ENCODE peak calls at places on chromosome 20, in four cellular contexts. One of them, this sample, is unnamed.

GRCh38 chr20:51272392-51272791 is 249.5 kb upstream of the KCNG1 start:
- DNase-seq in nephron progenitor cell: no peak
- DNase-seq in ecto neural progenitor cell: no peak
- DNase-seq in HTR-8/SVneo: no peak
- DNase-seq in this sample: no peak

GRCh38 chr20:12012241-12013222 is 94.8 kb downstream of the BTBD3 start:
- DNase-seq in nephron progenitor cell: peak; percentile 24
- DNase-seq in ecto neural progenitor cell: peak; percentile 53
- DNase-seq in HTR-8/SVneo: peak; percentile 56
- DNase-seq in this sample: peak; percentile 36

GRCh38 chr20:22690616-22691179 is 106.3 kb upstream of the FOXA2 start:
- DNase-seq in nephron progenitor cell: no peak
- DNase-seq in ecto neural progenitor cell: no peak
- DNase-seq in HTR-8/SVneo: no peak
- DNase-seq in this sample: no peak

GRCh38 chr20:57659789-57660509 is 39.7 kb upstream of the ZBP1 start:
- DNase-seq in nephron progenitor cell: no peak
- DNase-seq in ecto neural progenitor cell: no peak
- DNase-seq in HTR-8/SVneo: no peak
- DNase-seq in this sample: no peak

GRCh38 chr20:58421497-58421850 is 32.4 kb downstream of the VAPB start:
- DNase-seq in nephron progenitor cell: no peak
- DNase-seq in ecto neural progenitor cell: no peak
- DNase-seq in HTR-8/SVneo: no peak
- DNase-seq in this sample: no peak

GRCh38 chr20:1941226-1941625 is 46.0 kb downstream of the SIRPA start:
- DNase-seq in nephron progenitor cell: no peak
- DNase-seq in ecto neural progenitor cell: no peak
- DNase-seq in HTR-8/SVneo: no peak
- DNase-seq in this sample: no peak

GRCh38 chr20:62011938-62012534 is 53.6 kb downstream of the TAF4 start:
- DNase-seq in nephron progenitor cell: no peak
- DNase-seq in ecto neural progenitor cell: no peak
- DNase-seq in HTR-8/SVneo: no peak
- DNase-seq in this sample: no peak

GRCh38 chr20:21559305-21559704 is 45.4 kb upstream of the NKX2-2 start:
- DNase-seq in nephron progenitor cell: no peak
- DNase-seq in ecto neural progenitor cell: no peak
- DNase-seq in HTR-8/SVneo: no peak
- DNase-seq in this sample: no peak

GRCh38 chr20:33482581-33482980 is 7.3 kb upstream of the CBFA2T2 start:
- DNase-seq in nephron progenitor cell: no peak
- DNase-seq in ecto neural progenitor cell: no peak
- DNase-seq in HTR-8/SVneo: no peak
- DNase-seq in this sample: no peak

GRCh38 chr20:37789408-37789807 is 95.6 kb downstream of the CTNNBL1 start:
- DNase-seq in nephron progenitor cell: no peak
- DNase-seq in ecto neural progenitor cell: no peak
- DNase-seq in HTR-8/SVneo: no peak
- DNase-seq in this sample: no peak

GRCh38 chr20:45432294-45432693 is 16.4 kb downstream of the PIGT start:
- DNase-seq in nephron progenitor cell: no peak
- DNase-seq in ecto neural progenitor cell: no peak
- DNase-seq in HTR-8/SVneo: no peak
- DNase-seq in this sample: no peak

GRCh38 chr20:17558154-17558940 is 11.5 kb upstream of the DSTN start:
- DNase-seq in nephron progenitor cell: no peak
- DNase-seq in ecto neural progenitor cell: no peak
- DNase-seq in HTR-8/SVneo: peak; percentile 79
- DNase-seq in this sample: peak; percentile 43

GRCh38 chr20:53949319-53949839 is 121.0 kb downstream of the BCAS1 start:
- DNase-seq in nephron progenitor cell: no peak
- DNase-seq in ecto neural progenitor cell: no peak
- DNase-seq in HTR-8/SVneo: peak; percentile 93
- DNase-seq in this sample: peak; percentile 74

GRCh38 chr20:61353996-61354390 is 101.9 kb downstream of the CDH4 start:
- DNase-seq in nephron progenitor cell: no peak
- DNase-seq in ecto neural progenitor cell: no peak
- DNase-seq in HTR-8/SVneo: no peak
- DNase-seq in this sample: no peak

GRCh38 chr20:60327971-60328660 is 369.9 kb downstream of the CDH26 start:
- DNase-seq in nephron progenitor cell: no peak
- DNase-seq in ecto neural progenitor cell: no peak
- DNase-seq in HTR-8/SVneo: no peak
- DNase-seq in this sample: no peak

GRCh38 chr20:3896853-3897252 is 7.7 kb downstream of the PANK2 start:
- DNase-seq in nephron progenitor cell: no peak
- DNase-seq in ecto neural progenitor cell: no peak
- DNase-seq in HTR-8/SVneo: no peak
- DNase-seq in this sample: no peak

GRCh38 chr20:2871111-2871465 is 2.2 kb upstream of the PTPRA start:
- DNase-seq in nephron progenitor cell: no peak
- DNase-seq in ecto neural progenitor cell: no peak
- DNase-seq in HTR-8/SVneo: no peak
- DNase-seq in this sample: no peak

GRCh38 chr20:3082306-3082951 is 2.1 kb downstream of the AVP start:
- DNase-seq in nephron progenitor cell: peak; percentile 56
- DNase-seq in ecto neural progenitor cell: no peak
- DNase-seq in HTR-8/SVneo: no peak
- DNase-seq in this sample: no peak

GRCh38 chr20:33702861-33703260 is 16.7 kb upstream of the E2F1 start:
- DNase-seq in nephron progenitor cell: no peak
- DNase-seq in ecto neural progenitor cell: no peak
- DNase-seq in HTR-8/SVneo: no peak
- DNase-seq in this sample: no peak

GRCh38 chr20:17630806-17631195 is 51.2 kb downstream of the RRBP1 start:
- DNase-seq in nephron progenitor cell: no peak
- DNase-seq in ecto neural progenitor cell: no peak
- DNase-seq in HTR-8/SVneo: no peak
- DNase-seq in this sample: no peak

GRCh38 chr20:52972190-52972937 is at the start of gene TSHZ2:
- DNase-seq in nephron progenitor cell: peak; percentile 74
- DNase-seq in ecto neural progenitor cell: peak; percentile 65
- DNase-seq in HTR-8/SVneo: peak; percentile 40
- DNase-seq in this sample: no peak

GRCh38 chr20:49635171-49635570 is 67.2 kb upstream of the PTGIS start:
- DNase-seq in nephron progenitor cell: peak; percentile 51
- DNase-seq in ecto neural progenitor cell: no peak
- DNase-seq in HTR-8/SVneo: no peak
- DNase-seq in this sample: no peak

GRCh38 chr20:48614593-48615274 is 213.1 kb downstream of the PREX1 start:
- DNase-seq in nephron progenitor cell: no peak
- DNase-seq in ecto neural progenitor cell: no peak
- DNase-seq in HTR-8/SVneo: no peak
- DNase-seq in this sample: no peak

GRCh38 chr20:62898093-62898964 is 28.0 kb downstream of the DIDO1 start:
- DNase-seq in nephron progenitor cell: no peak
- DNase-seq in ecto neural progenitor cell: no peak
- DNase-seq in HTR-8/SVneo: no peak
- DNase-seq in this sample: no peak

GRCh38 chr20:36465109-36466080 is 75.9 kb upstream of the MYL9 start:
- DNase-seq in nephron progenitor cell: no peak
- DNase-seq in ecto neural progenitor cell: no peak
- DNase-seq in HTR-8/SVneo: peak; percentile 83
- DNase-seq in this sample: peak; percentile 53

GRCh38 chr20:32960849-32961731 is 43.1 kb downstream of the SUN5 start:
- DNase-seq in nephron progenitor cell: no peak
- DNase-seq in ecto neural progenitor cell: peak; percentile 35
- DNase-seq in HTR-8/SVneo: no peak
- DNase-seq in this sample: no peak

GRCh38 chr20:61839912-61840441 is 225.7 kb downstream of the TAF4 start:
- DNase-seq in nephron progenitor cell: no peak
- DNase-seq in ecto neural progenitor cell: no peak
- DNase-seq in HTR-8/SVneo: no peak
- DNase-seq in this sample: no peak

GRCh38 chr20:14712302-14712739 is 374.9 kb upstream of the FLRT3 start:
- DNase-seq in nephron progenitor cell: no peak
- DNase-seq in ecto neural progenitor cell: no peak
- DNase-seq in HTR-8/SVneo: peak; percentile 7
- DNase-seq in this sample: no peak

GRCh38 chr20:38523697-38524096 is 51.1 kb downstream of the RALGAPB start:
- DNase-seq in nephron progenitor cell: no peak
- DNase-seq in ecto neural progenitor cell: no peak
- DNase-seq in HTR-8/SVneo: no peak
- DNase-seq in this sample: no peak

GRCh38 chr20:24546232-24546892 is 76.9 kb downstream of the SYNDIG1 start:
- DNase-seq in nephron progenitor cell: no peak
- DNase-seq in ecto neural progenitor cell: no peak
- DNase-seq in HTR-8/SVneo: no peak
- DNase-seq in this sample: no peak

GRCh38 chr20:10524643-10525042 is 89.5 kb downstream of the SLX4IP start:
- DNase-seq in nephron progenitor cell: no peak
- DNase-seq in ecto neural progenitor cell: no peak
- DNase-seq in HTR-8/SVneo: no peak
- DNase-seq in this sample: no peak

GRCh38 chr20:37296371-37296770 is 6.9 kb downstream of the MANBAL start:
- DNase-seq in nephron progenitor cell: no peak
- DNase-seq in ecto neural progenitor cell: no peak
- DNase-seq in HTR-8/SVneo: no peak
- DNase-seq in this sample: no peak

GRCh38 chr20:34632870-34633452 is 43.9 kb downstream of the PIGU start:
- DNase-seq in nephron progenitor cell: no peak
- DNase-seq in ecto neural progenitor cell: no peak
- DNase-seq in HTR-8/SVneo: no peak
- DNase-seq in this sample: no peak